ENCODE peak calls at places on chromosomes 13 and 19, in seven cellular contexts. K is MCF 10A, B is fibroblast of mammary gland, H is cardiac muscle cell, Y is IMR-90, T is tibial artery, U is uterus. S is an unnamed sample.

GRCh38 chr13:113959198-113959597 is 14.7 kb downstream of the C13orf46 start:
- DNase-seq in K (no peak), B (peak; percentile 23), H (no peak), Y (no peak), T (no peak), U (no peak), S (no peak)

GRCh38 chr13:31038834-31039552 is 106.5 kb downstream of the TEX26 start:
- DNase-seq in K (peak; percentile 28), B (peak; percentile 59), H (peak; percentile 54), Y (peak; percentile 44), T (no peak), U (no peak), S (no peak)

GRCh38 chr13:98280176-98280510 is 103.1 kb upstream of the RNF113B start:
- DNase-seq in K (no peak), B (no peak), H (no peak), Y (no peak), T (no peak), U (no peak), S (no peak)

GRCh38 chr13:112978561-112979405 is 9.8 kb downstream of the MCF2L start:
- DNase-seq in K (no peak), B (no peak), H (no peak), Y (no peak), T (no peak), U (peak; percentile 58), S (no peak)

GRCh38 chr13:27432612-27433210 is 8.3 kb downstream of the GTF3A start:
- DNase-seq in K (no peak), B (no peak), H (no peak), Y (no peak), T (no peak), U (no peak), S (no peak)

GRCh38 chr13:91127995-91128394 is 219.5 kb upstream of the MIR17HG start:
- DNase-seq in K (no peak), B (no peak), H (no peak), Y (no peak), T (no peak), U (no peak), S (no peak)

GRCh38 chr19:12715102-12715501 is 8.6 kb downstream of the TNPO2 start:
- DNase-seq in K (no peak), B (no peak), H (no peak), Y (no peak), T (no peak), U (no peak), S (no peak)

GRCh38 chr13:51803422-51804294 is at the start of gene DHRS12:
- DNase-seq in K (peak; percentile 84), B (peak; percentile 70), H (peak; percentile 87), Y (peak; percentile 66), T (peak; percentile 96), U (peak; percentile 94), S (peak; percentile 55)

GRCh38 chr13:36420437-36420891 is 11.8 kb upstream of the CCNA1 start:
- DNase-seq in K (peak; percentile 85), B (peak; percentile 79), H (peak; percentile 85), Y (peak; percentile 59), T (peak; percentile 76), U (peak; percentile 79), S (peak; percentile 58)

GRCh38 chr13:51534075-51534817 is 50.0 kb upstream of the WDFY2 start:
- DNase-seq in K (peak; percentile 62), B (no peak), H (no peak), Y (no peak), T (no peak), U (no peak), S (no peak)

GRCh38 chr13:95624020-95624419 is 20.5 kb downstream of the DZIP1 start:
- DNase-seq in K (peak; percentile 81), B (peak; percentile 65), H (peak; percentile 73), Y (peak; percentile 64), T (no peak), U (peak; percentile 16), S (peak; percentile 40)

GRCh38 chr13:40271931-40272775 is 394.3 kb downstream of the FOXO1 start:
- DNase-seq in K (peak; percentile 87), B (peak; percentile 86), H (peak; percentile 88), Y (peak; percentile 22), T (peak; percentile 92), U (peak; percentile 91), S (peak; percentile 65)

GRCh38 chr13:73861136-73861535 is 273.1 kb downstream of the KLF12 start:
- DNase-seq in K (no peak), B (no peak), H (no peak), Y (no peak), T (no peak), U (no peak), S (no peak)

GRCh38 chr13:52127783-52128702 is 830 bp downstream of the NEK5 start:
- DNase-seq in K (peak; percentile 80), B (peak; percentile 61), H (peak; percentile 65), Y (peak; percentile 53), T (peak; percentile 71), U (peak; percentile 54), S (peak; percentile 41)

GRCh38 chr13:43377149-43377548 is 353.8 kb downstream of the DNAJC15 start:
- DNase-seq in K (peak; percentile 4), B (peak; percentile 67), H (peak; percentile 48), Y (peak; percentile 10), T (peak; percentile 67), U (no peak), S (no peak)

GRCh38 chr13:22024381-22024994 is 353.6 kb downstream of the FGF9 start:
- DNase-seq in K (no peak), B (no peak), H (no peak), Y (no peak), T (no peak), U (no peak), S (no peak)

GRCh38 chr13:97275775-97276501 is 53.8 kb downstream of the MBNL2 start:
- DNase-seq in K (no peak), B (peak; percentile 82), H (no peak), Y (no peak), T (no peak), U (no peak), S (peak; percentile 9)

GRCh38 chr13:101144808-101145419 is 271.4 kb downstream of the NALCN start:
- DNase-seq in K (peak; percentile 67), B (peak; percentile 72), H (peak; percentile 73), Y (peak; percentile 71), T (no peak), U (no peak), S (peak; percentile 41)

GRCh38 chr19:1850809-1851544 is 2.7 kb upstream of the REXO1 start:
- DNase-seq in K (no peak), B (no peak), H (no peak), Y (no peak), T (no peak), U (no peak), S (no peak)
- TF ChIP-seq CTCF in K (peak; percentile 17), B (peak; percentile 19), H (no peak), Y (peak; percentile 4), T (no peak), U (no peak), S (peak; percentile 40)

DNA sequence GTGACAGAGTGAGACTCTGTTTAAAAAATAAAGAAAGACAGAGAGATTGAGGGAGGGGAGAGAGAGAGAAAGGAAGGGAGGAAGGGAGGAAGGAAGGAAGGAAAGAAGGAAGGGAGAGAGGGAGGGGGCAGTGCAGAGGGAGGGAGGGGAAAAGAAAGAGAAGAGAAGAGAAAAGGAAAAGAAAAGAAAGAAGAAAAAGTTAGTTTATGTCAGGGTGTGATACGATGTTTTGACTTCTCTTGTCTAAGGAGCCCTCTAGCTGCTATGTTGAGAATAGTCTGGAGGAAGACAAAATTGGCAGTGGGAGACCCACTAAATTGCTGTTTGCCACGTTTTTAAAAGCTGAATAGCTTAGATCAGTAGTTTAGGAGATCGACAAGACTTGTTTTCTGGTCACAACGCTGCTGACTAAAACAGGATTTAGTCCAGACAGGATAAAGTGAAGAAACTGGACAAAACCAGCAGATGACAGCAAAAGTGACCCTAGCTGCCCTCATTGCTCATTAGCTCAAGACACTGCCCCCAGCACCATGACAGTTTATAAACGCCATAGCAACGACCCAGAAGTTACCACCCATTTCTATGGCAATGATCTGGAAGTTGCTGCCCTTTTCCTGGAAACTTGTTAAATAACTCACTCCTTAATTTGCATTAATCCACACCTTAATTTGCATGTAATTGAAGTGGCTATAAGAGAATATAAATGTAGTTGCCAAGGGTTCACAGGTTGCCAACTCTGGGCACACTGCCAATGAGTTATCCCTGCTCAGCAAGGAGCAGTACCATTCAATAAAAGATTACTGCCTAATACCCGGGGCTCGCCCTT is 11.1 kb downstream of the TEX101 start:
- DNase-seq in K (peak; percentile 56), B (peak; percentile 26), H (peak; percentile 30), Y (peak; percentile 18), T (no peak), U (no peak), S (peak; percentile 25)
- TF ChIP-seq CTCF in K (peak; percentile 40), B (peak; percentile 66), H (peak; percentile 57), Y (peak; percentile 51), T (no peak), U (no peak), S (peak; percentile 72)

GRCh38 chr13:33799950-33800592 is 17.9 kb upstream of the RFC3 start:
- DNase-seq in K (peak; percentile 18), B (peak; percentile 59), H (peak; percentile 73), Y (peak; percentile 46), T (no peak), U (no peak), S (peak; percentile 40)
- TF ChIP-seq CTCF in K (peak; percentile 12), B (peak; percentile 47), H (peak; percentile 62), Y (peak; percentile 50), T (no peak), U (peak; percentile 47), S (peak; percentile 68)

GRCh38 chr19:54095136-54095858 is 5.3 kb downstream of the OSCAR start:
- DNase-seq in K (no peak), B (no peak), H (no peak), Y (no peak), T (no peak), U (no peak), S (no peak)

GRCh38 chr19:54102421-54103169 is at the start of gene NDUFA3:
- DNase-seq in K (peak; percentile 99), B (peak; percentile 98), H (peak; percentile 99), Y (peak; percentile 98), T (peak; percentile 99), U (peak; percentile 97), S (peak; percentile 98)

GRCh38 chr19:54100560-54100959 is at the start of gene OSCAR:
- DNase-seq in K (no peak), B (no peak), H (peak; percentile 10), Y (no peak), T (no peak), U (no peak), S (no peak)

GRCh38 chr19:54094601-54095000 is 6.0 kb downstream of the OSCAR start:
- DNase-seq in K (no peak), B (no peak), H (no peak), Y (no peak), T (no peak), U (no peak), S (no peak)

DNA sequence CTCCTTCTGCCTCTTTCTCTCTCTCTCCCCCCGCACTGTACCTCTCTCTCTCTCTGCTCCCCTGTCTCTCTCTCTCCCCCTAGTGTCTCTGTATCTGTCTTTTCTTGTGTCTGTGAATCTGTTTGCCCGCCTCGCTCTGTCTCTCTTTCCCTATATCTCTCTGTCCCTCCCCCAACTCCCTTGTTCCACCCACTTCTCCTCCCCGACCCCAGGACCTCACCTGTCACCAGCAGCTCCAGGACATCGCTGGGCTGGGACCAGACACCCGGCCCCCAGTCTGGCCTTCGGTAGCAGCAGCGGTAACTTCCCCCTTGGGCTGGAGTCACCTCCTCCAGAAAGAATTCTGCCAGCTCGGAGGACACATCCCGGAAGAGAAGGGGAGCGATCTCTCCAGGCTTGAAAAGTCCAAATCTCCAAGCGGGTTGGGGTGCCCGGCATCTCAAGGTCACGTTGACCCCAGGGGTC is 3.9 kb downstream of the OSCAR start:
- DNase-seq in K (no peak), B (peak; percentile 57), H (peak; percentile 60), Y (peak; percentile 17), T (no peak), U (no peak), S (peak; percentile 56)
- TF ChIP-seq CTCF in K (no peak), B (peak; percentile 57), H (peak; percentile 41), Y (peak; percentile 34), T (no peak), U (no peak), S (peak; percentile 46)

GRCh38 chr19:48255376-48256303 is at the start of gene CARD8:
- DNase-seq in K (peak; percentile 90), B (peak; percentile 90), H (peak; percentile 92), Y (peak; percentile 88), T (peak; percentile 86), U (peak; percentile 85), S (peak; percentile 78)
- TF ChIP-seq CTCF in K (no peak), B (peak; percentile 6), H (no peak), Y (peak; percentile 0), T (peak; percentile 31), U (no peak), S (peak; percentile 3)